ENCODE peak calls at places on chromosomes 13 and 19, in four cellular contexts. One of them, this sample, is unnamed.

GRCh38 chr13:27920677-27921420 is 1.0 kb downstream of the PDX1 start:
- DNase-seq in naive thymus-derived CD4-positive, alpha-beta T cell: no peak
- DNase-seq in cardiac muscle cell: peak
- DNase-seq in H9: peak
- DNase-seq in this sample: peak

GRCh38 chr13:97125051-97125809 is 96.9 kb upstream of the MBNL2 start:
- DNase-seq in naive thymus-derived CD4-positive, alpha-beta T cell: no peak
- DNase-seq in cardiac muscle cell: peak
- DNase-seq in H9: no peak
- DNase-seq in this sample: peak

GRCh38 chr13:31042501-31043165 is 110.2 kb downstream of the TEX26 start:
- DNase-seq in naive thymus-derived CD4-positive, alpha-beta T cell: no peak
- DNase-seq in cardiac muscle cell: no peak
- DNase-seq in H9: no peak
- DNase-seq in this sample: no peak

GRCh38 chr13:95335667-95336066 is 34.4 kb upstream of the ABCC4 start:
- DNase-seq in naive thymus-derived CD4-positive, alpha-beta T cell: no peak
- DNase-seq in cardiac muscle cell: no peak
- DNase-seq in H9: no peak
- DNase-seq in this sample: no peak

GRCh38 chr19:43406297-43406696 is 8.4 kb upstream of the TEX101 start:
- DNase-seq in naive thymus-derived CD4-positive, alpha-beta T cell: no peak
- DNase-seq in cardiac muscle cell: no peak
- DNase-seq in H9: peak
- DNase-seq in this sample: no peak

GRCh38 chr13:27415116-27415515 is 9.3 kb upstream of the GTF3A start:
- DNase-seq in naive thymus-derived CD4-positive, alpha-beta T cell: no peak
- DNase-seq in cardiac muscle cell: no peak
- DNase-seq in H9: no peak
- DNase-seq in this sample: no peak

GRCh38 chr13:29758591-29759114 is 91.8 kb downstream of the UBL3 start:
- DNase-seq in naive thymus-derived CD4-positive, alpha-beta T cell: no peak
- DNase-seq in cardiac muscle cell: no peak
- DNase-seq in H9: no peak
- DNase-seq in this sample: peak

GRCh38 chr19:48558018-48558684 is 6.2 kb downstream of the SULT2B1 start:
- DNase-seq in naive thymus-derived CD4-positive, alpha-beta T cell: no peak
- DNase-seq in cardiac muscle cell: no peak
- DNase-seq in H9: peak
- DNase-seq in this sample: peak

GRCh38 chr13:57829496-57829895 is 198.0 kb downstream of the PCDH17 start:
- DNase-seq in naive thymus-derived CD4-positive, alpha-beta T cell: no peak
- DNase-seq in cardiac muscle cell: no peak
- DNase-seq in H9: no peak
- DNase-seq in this sample: no peak

GRCh38 chr13:101157261-101157660 is 259.0 kb downstream of the NALCN start:
- DNase-seq in naive thymus-derived CD4-positive, alpha-beta T cell: no peak
- DNase-seq in cardiac muscle cell: no peak
- DNase-seq in H9: no peak
- DNase-seq in this sample: no peak

GRCh38 chr13:31001647-31002046 is 69.2 kb downstream of the TEX26 start:
- DNase-seq in naive thymus-derived CD4-positive, alpha-beta T cell: no peak
- DNase-seq in cardiac muscle cell: peak
- DNase-seq in H9: no peak
- DNase-seq in this sample: peak

GRCh38 chr13:52891685-52892084 is 43.2 kb upstream of the PCDH8 start:
- DNase-seq in naive thymus-derived CD4-positive, alpha-beta T cell: no peak
- DNase-seq in cardiac muscle cell: no peak
- DNase-seq in H9: no peak
- DNase-seq in this sample: no peak

GRCh38 chr13:28094311-28094710 is 6.1 kb downstream of the FLT3 start:
- DNase-seq in naive thymus-derived CD4-positive, alpha-beta T cell: no peak
- DNase-seq in cardiac muscle cell: no peak
- DNase-seq in H9: no peak
- DNase-seq in this sample: no peak

GRCh38 chr13:22447132-22447886 is 733.5 kb upstream of the SGCG start:
- DNase-seq in naive thymus-derived CD4-positive, alpha-beta T cell: no peak
- DNase-seq in cardiac muscle cell: peak
- DNase-seq in H9: no peak
- DNase-seq in this sample: no peak

GRCh38 chr19:7506385-7507328 is 9.2 kb upstream of the ZNF358 start:
- DNase-seq in naive thymus-derived CD4-positive, alpha-beta T cell: no peak
- DNase-seq in cardiac muscle cell: peak
- DNase-seq in H9: peak
- DNase-seq in this sample: peak

GRCh38 chr19:46209051-46209450 is 20.5 kb upstream of the IGFL1 start:
- DNase-seq in naive thymus-derived CD4-positive, alpha-beta T cell: no peak
- DNase-seq in cardiac muscle cell: no peak
- DNase-seq in H9: no peak
- DNase-seq in this sample: peak

GRCh38 chr19:3185482-3186376 is at the start of gene NCLN:
- DNase-seq in naive thymus-derived CD4-positive, alpha-beta T cell: peak
- DNase-seq in cardiac muscle cell: peak
- DNase-seq in H9: peak
- DNase-seq in this sample: peak

GRCh38 chr13:92573467-92574057 is 653.0 kb upstream of the GPC6 start:
- DNase-seq in naive thymus-derived CD4-positive, alpha-beta T cell: no peak
- DNase-seq in cardiac muscle cell: peak
- DNase-seq in H9: peak
- DNase-seq in this sample: peak

GRCh38 chr13:89923731-89924130 is 1423.8 kb upstream of the MIR17HG start:
- DNase-seq in naive thymus-derived CD4-positive, alpha-beta T cell: no peak
- DNase-seq in cardiac muscle cell: no peak
- DNase-seq in H9: no peak
- DNase-seq in this sample: no peak

GRCh38 chr13:106599875-106600797 is 32.2 kb upstream of the ARGLU1 start:
- DNase-seq in naive thymus-derived CD4-positive, alpha-beta T cell: peak
- DNase-seq in cardiac muscle cell: no peak
- DNase-seq in H9: no peak
- DNase-seq in this sample: no peak

GRCh38 chr13:89061821-89062220 is 1390.7 kb downstream of the SLITRK5 start:
- DNase-seq in naive thymus-derived CD4-positive, alpha-beta T cell: no peak
- DNase-seq in cardiac muscle cell: no peak
- DNase-seq in H9: no peak
- DNase-seq in this sample: peak

GRCh38 chr19:37467608-37468090 is 405 bp upstream of the ZNF569 start:
- DNase-seq in naive thymus-derived CD4-positive, alpha-beta T cell: no peak
- DNase-seq in cardiac muscle cell: no peak
- DNase-seq in H9: no peak
- DNase-seq in this sample: no peak

GRCh38 chr13:23159205-23159586 is 21.6 kb upstream of the SGCG start:
- DNase-seq in naive thymus-derived CD4-positive, alpha-beta T cell: no peak
- DNase-seq in cardiac muscle cell: peak
- DNase-seq in H9: peak
- DNase-seq in this sample: peak

GRCh38 chr19:33469171-33470039 is 52.2 kb downstream of the PEPD start:
- DNase-seq in naive thymus-derived CD4-positive, alpha-beta T cell: no peak
- DNase-seq in cardiac muscle cell: no peak
- DNase-seq in H9: peak
- DNase-seq in this sample: no peak

GRCh38 chr19:3708207-3708931 is at the start of gene TJP3:
- DNase-seq in naive thymus-derived CD4-positive, alpha-beta T cell: no peak
- DNase-seq in cardiac muscle cell: no peak
- DNase-seq in H9: no peak
- DNase-seq in this sample: peak

GRCh38 chr13:66943530-66943929 is 286.6 kb downstream of the PCDH9 start:
- DNase-seq in naive thymus-derived CD4-positive, alpha-beta T cell: no peak
- DNase-seq in cardiac muscle cell: no peak
- DNase-seq in H9: no peak
- DNase-seq in this sample: no peak

GRCh38 chr13:64078480-64078936 is 2662.9 kb upstream of the PCDH20 start:
- DNase-seq in naive thymus-derived CD4-positive, alpha-beta T cell: no peak
- DNase-seq in cardiac muscle cell: no peak
- DNase-seq in H9: no peak
- DNase-seq in this sample: no peak

GRCh38 chr13:64083396-64083795 is 2667.7 kb upstream of the PCDH20 start:
- DNase-seq in naive thymus-derived CD4-positive, alpha-beta T cell: no peak
- DNase-seq in cardiac muscle cell: no peak
- DNase-seq in H9: no peak
- DNase-seq in this sample: no peak

GRCh38 chr13:64088491-64088890 is 2672.8 kb upstream of the PCDH20 start:
- DNase-seq in naive thymus-derived CD4-positive, alpha-beta T cell: no peak
- DNase-seq in cardiac muscle cell: no peak
- DNase-seq in H9: no peak
- DNase-seq in this sample: no peak

GRCh38 chr13:64087624-64088023 is 2672.0 kb upstream of the PCDH20 start:
- DNase-seq in naive thymus-derived CD4-positive, alpha-beta T cell: no peak
- DNase-seq in cardiac muscle cell: no peak
- DNase-seq in H9: no peak
- DNase-seq in this sample: no peak

GRCh38 chr13:64083811-64084210 is 2668.2 kb upstream of the PCDH20 start:
- DNase-seq in naive thymus-derived CD4-positive, alpha-beta T cell: no peak
- DNase-seq in cardiac muscle cell: no peak
- DNase-seq in H9: no peak
- DNase-seq in this sample: no peak
- H3K27ac ChIP-seq in naive thymus-derived CD4-positive, alpha-beta T cell: no peak
- H3K27ac ChIP-seq in cardiac muscle cell: no peak
- H3K27ac ChIP-seq in H9: no peak
- H3K27ac ChIP-seq in this sample: no peak

DNA sequence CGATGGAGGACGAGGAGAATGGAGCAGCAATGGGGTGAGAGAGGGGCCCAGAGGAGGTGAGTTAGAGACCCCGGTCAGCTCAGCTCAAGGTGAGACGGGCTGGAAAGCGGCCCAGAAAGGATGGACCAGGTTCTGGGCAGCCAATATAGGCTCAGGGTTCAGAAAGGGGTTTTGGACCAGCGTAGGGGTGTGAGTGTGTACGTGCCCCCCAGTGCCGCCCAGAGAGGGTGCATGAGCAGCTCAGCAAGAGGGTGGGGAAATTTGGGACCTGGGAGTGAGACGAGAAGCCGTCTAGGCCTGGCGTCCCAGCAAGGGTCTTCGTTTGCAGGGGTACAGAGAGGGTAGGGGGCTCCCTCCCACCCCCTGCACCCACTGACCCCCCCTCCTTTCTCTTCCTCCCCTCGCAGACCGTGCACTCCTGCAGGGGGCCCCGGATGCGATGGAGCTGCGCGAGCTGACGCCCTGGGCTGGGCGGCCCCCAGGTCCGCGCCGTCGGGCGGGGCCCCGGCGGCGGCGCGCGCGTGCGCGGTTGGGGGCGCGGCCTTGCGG is 12.1 kb downstream of the FUT6 start:
- DNase-seq in naive thymus-derived CD4-positive, alpha-beta T cell: no peak
- DNase-seq in cardiac muscle cell: no peak
- DNase-seq in H9: no peak
- DNase-seq in this sample: no peak
- H3K27ac ChIP-seq in naive thymus-derived CD4-positive, alpha-beta T cell: peak
- H3K27ac ChIP-seq in cardiac muscle cell: peak
- H3K27ac ChIP-seq in H9: no peak
- H3K27ac ChIP-seq in this sample: peak

DNA sequence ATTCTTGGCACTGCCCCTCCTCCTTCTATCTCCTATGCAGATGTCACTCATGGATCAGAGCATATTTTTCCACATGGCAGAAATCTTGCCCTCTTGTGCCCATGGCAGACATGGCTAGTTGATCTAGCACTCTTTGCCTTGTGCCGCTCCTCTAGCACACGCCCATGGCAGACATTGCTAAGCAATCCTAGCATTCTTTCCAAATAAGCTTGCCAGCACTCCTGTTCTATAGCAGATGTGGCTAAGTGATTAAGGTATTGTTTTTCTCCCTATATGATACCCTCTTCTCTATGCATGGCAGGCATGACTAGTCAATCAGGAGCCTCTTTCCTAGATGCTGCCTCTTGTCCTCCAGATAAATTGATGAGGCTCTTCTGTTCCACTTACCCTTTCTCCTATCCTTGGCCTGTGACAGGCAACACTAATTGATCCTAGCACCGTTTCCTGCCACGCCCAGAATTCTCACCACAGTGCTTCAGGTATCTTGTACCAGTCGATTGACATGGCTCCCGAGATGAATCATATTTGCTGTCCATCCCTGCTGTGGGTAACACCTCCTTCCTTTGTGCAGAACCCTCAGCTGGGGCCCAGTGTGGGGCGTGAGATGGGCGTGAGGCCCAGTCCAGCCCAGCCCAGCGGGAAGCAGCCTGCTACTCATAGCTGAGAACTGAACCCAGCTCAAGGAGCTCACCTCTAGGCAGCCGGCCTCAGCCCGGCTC is 26.9 kb downstream of the TMED1 start:
- DNase-seq in naive thymus-derived CD4-positive, alpha-beta T cell: no peak
- DNase-seq in cardiac muscle cell: no peak
- DNase-seq in H9: no peak
- DNase-seq in this sample: peak
- H3K27ac ChIP-seq in naive thymus-derived CD4-positive, alpha-beta T cell: peak
- H3K27ac ChIP-seq in cardiac muscle cell: no peak
- H3K27ac ChIP-seq in H9: no peak
- H3K27ac ChIP-seq in this sample: no peak

GRCh38 chr19:1811942-1812425 is at the start of gene ATP8B3:
- DNase-seq in naive thymus-derived CD4-positive, alpha-beta T cell: no peak
- DNase-seq in cardiac muscle cell: no peak
- DNase-seq in H9: no peak
- DNase-seq in this sample: no peak
- H3K27ac ChIP-seq in naive thymus-derived CD4-positive, alpha-beta T cell: peak
- H3K27ac ChIP-seq in cardiac muscle cell: no peak
- H3K27ac ChIP-seq in H9: no peak
- H3K27ac ChIP-seq in this sample: no peak

GRCh38 chr13:102870677-102871415 is 25.0 kb downstream of the ERCC5 start:
- DNase-seq in naive thymus-derived CD4-positive, alpha-beta T cell: peak
- DNase-seq in cardiac muscle cell: peak
- DNase-seq in H9: peak
- DNase-seq in this sample: peak
- H3K27ac ChIP-seq in naive thymus-derived CD4-positive, alpha-beta T cell: no peak
- H3K27ac ChIP-seq in cardiac muscle cell: no peak
- H3K27ac ChIP-seq in H9: no peak
- H3K27ac ChIP-seq in this sample: no peak

GRCh38 chr13:44231786-44232516 is 141.7 kb upstream of the SERP2 start:
- DNase-seq in naive thymus-derived CD4-positive, alpha-beta T cell: no peak
- DNase-seq in cardiac muscle cell: no peak
- DNase-seq in H9: peak
- DNase-seq in this sample: peak

GRCh38 chr13:44236370-44236769 is 137.3 kb upstream of the SERP2 start:
- DNase-seq in naive thymus-derived CD4-positive, alpha-beta T cell: no peak
- DNase-seq in cardiac muscle cell: no peak
- DNase-seq in H9: no peak
- DNase-seq in this sample: no peak

GRCh38 chr13:44237276-44237767 is 136.3 kb upstream of the SERP2 start:
- DNase-seq in naive thymus-derived CD4-positive, alpha-beta T cell: no peak
- DNase-seq in cardiac muscle cell: peak
- DNase-seq in H9: no peak
- DNase-seq in this sample: no peak

GRCh38 chr13:44232729-44233128 is 140.9 kb upstream of the SERP2 start:
- DNase-seq in naive thymus-derived CD4-positive, alpha-beta T cell: no peak
- DNase-seq in cardiac muscle cell: no peak
- DNase-seq in H9: no peak
- DNase-seq in this sample: no peak

DNA sequence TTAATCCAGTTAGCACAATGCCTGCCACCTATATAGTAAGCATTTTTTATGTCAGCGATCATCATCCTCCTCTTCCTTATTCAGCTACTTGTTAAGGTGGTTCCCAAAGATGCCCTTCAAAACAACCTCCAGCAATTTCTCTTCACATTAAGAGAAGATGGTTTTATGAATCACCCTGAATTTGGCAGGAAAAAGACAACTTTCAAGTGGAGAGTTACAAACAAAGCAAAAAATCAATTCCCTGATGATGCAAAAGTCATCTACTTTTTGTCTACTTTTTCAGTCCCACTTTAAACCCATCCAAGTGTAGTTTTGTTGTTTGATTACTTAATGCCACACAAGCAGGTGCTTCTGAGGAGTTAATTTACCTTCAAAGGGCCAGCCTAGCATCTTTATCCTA is 139.1 kb upstream of the SERP2 start:
- DNase-seq in naive thymus-derived CD4-positive, alpha-beta T cell: no peak
- DNase-seq in cardiac muscle cell: no peak
- DNase-seq in H9: no peak
- DNase-seq in this sample: no peak
- H3K27ac ChIP-seq in naive thymus-derived CD4-positive, alpha-beta T cell: no peak
- H3K27ac ChIP-seq in cardiac muscle cell: no peak
- H3K27ac ChIP-seq in H9: no peak
- H3K27ac ChIP-seq in this sample: no peak